ENCODE peak calls at places on chromosomes 1 and 21, in six cellular contexts. I, A, X, J, P and Y are unnamed samples.

GRCh38 chr1:186054013-186054412 is 319.8 kb downstream of the HMCN1 start:
- DNase-seq in A (no peak), X (no peak), P (no peak), I (no peak), J (no peak), Y (no peak)

GRCh38 chr1:66732407-66733166 is 19.7 kb upstream of the DYNLT5 start:
- DNase-seq in J (peak), A (no peak), P (no peak), I (no peak), X (no peak), Y (no peak)

GRCh38 chr1:108636876-108637275 is 24.0 kb downstream of the HENMT1 start:
- DNase-seq in P (no peak), I (no peak), A (no peak), J (no peak), X (no peak), Y (no peak)

GRCh38 chr1:100246738-100247137 is 2.9 kb downstream of the DBT start:
- DNase-seq in J (no peak), A (no peak), P (no peak), I (no peak), X (no peak), Y (no peak)

GRCh38 chr1:244645890-244646289 is 7.0 kb upstream of the DESI2 start:
- DNase-seq in I (no peak), X (no peak), A (no peak), J (no peak), P (no peak), Y (no peak)

GRCh38 chr1:91835087-91835521 is 50.8 kb downstream of the TGFBR3 start:
- DNase-seq in A (no peak), X (no peak), P (no peak), I (no peak), J (no peak), Y (no peak)

GRCh38 chr1:16717174-16718108 is 22.9 kb upstream of the RNU1-4 start:
- DNase-seq in P (no peak), J (peak), X (no peak), I (no peak), A (no peak), Y (no peak)

GRCh38 chr1:11838349-11839272 is 9.0 kb downstream of the NPPA start:
- DNase-seq in A (peak), X (no peak), P (peak), J (peak), I (peak), Y (peak)

GRCh38 chr1:161076410-161076809 is 6.7 kb upstream of the ARHGAP30 start:
- DNase-seq in J (no peak), A (no peak), X (no peak), P (no peak), I (no peak), Y (no peak)

GRCh38 chr1:101238041-101238515 is 1.3 kb downstream of the S1PR1 start:
- DNase-seq in A (no peak), X (peak), J (peak), P (no peak), I (peak), Y (peak)

GRCh38 chr1:19424651-19425570 is 60.4 kb downstream of the CAPZB start:
- DNase-seq in I (no peak), P (peak), A (no peak), J (no peak), X (peak), Y (no peak)

GRCh38 chr21:16134134-16134533 is 404.4 kb downstream of the USP25 start:
- DNase-seq in X (no peak), A (no peak), J (no peak), I (no peak), P (no peak), Y (no peak)

GRCh38 chr1:47324682-47325081 is 8.9 kb upstream of the CMPK1 start:
- DNase-seq in J (peak), A (no peak), P (no peak), I (no peak), X (no peak), Y (no peak)

GRCh38 chr1:53332833-53333232 is 5.0 kb upstream of the LRP8 start:
- DNase-seq in P (no peak), I (no peak), J (no peak), A (no peak), X (no peak), Y (no peak)

GRCh38 chr1:176102243-176102642 is 104.8 kb downstream of the COP1 start:
- DNase-seq in X (no peak), P (no peak), A (no peak), J (no peak), I (no peak), Y (no peak)

GRCh38 chr1:71650126-71650525 is 569.3 kb upstream of the ZRANB2 start:
- DNase-seq in I (no peak), J (no peak), P (no peak), A (no peak), X (no peak), Y (no peak)

GRCh38 chr1:211258310-211258755 is 833 bp upstream of the RCOR3 start:
- DNase-seq in P (peak), I (peak), J (peak), A (peak), X (peak), Y (peak)

GRCh38 chr1:171913385-171913784 is 72.1 kb downstream of the DNM3 start:
- DNase-seq in J (no peak), X (no peak), A (peak), I (no peak), P (peak), Y (no peak)

GRCh38 chr1:116571215-116571919 is 541 bp upstream of the CD58 start:
- DNase-seq in J (no peak), P (no peak), X (no peak), I (no peak), A (no peak), Y (no peak)

GRCh38 chr21:28827422-28827821 is 165.3 kb downstream of the LTN1 start:
- DNase-seq in X (no peak), J (no peak), P (no peak), A (no peak), I (no peak), Y (no peak)

GRCh38 chr1:19909971-19910370 is 13.4 kb downstream of the PLA2G2E start:
- DNase-seq in I (no peak), J (no peak), P (no peak), A (no peak), X (no peak), Y (no peak)

GRCh38 chr1:91651671-91652071 is 151.0 kb downstream of the CDC7 start:
- DNase-seq in J (no peak), X (no peak), A (no peak), I (no peak), P (no peak), Y (no peak)

GRCh38 chr1:6034750-6035096 is 11.0 kb upstream of the KCNAB2 start:
- DNase-seq in I (no peak), J (no peak), P (no peak), A (no peak), X (no peak), Y (no peak)